ENCODE peak calls at places on chromosome 13, in ten cellular contexts. E, L, R, N, D, H, W, O, J and K are unnamed samples.

GRCh38 chr13:29993716-29994488 is 143.5 kb upstream of the UBL3 start:
- DNase-seq in O (peak; percentile 51), W (peak; percentile 7), J (no peak), E (no peak), R (peak; percentile 83), D (no peak), H (no peak), N (no peak), L (no peak), K (no peak)

GRCh38 chr13:113862191-113862765 is 1.6 kb downstream of the GAS6 start:
- DNase-seq in E (no peak), J (peak; percentile 43), H (no peak), R (no peak), O (no peak), N (no peak), W (no peak), L (no peak), D (no peak), K (no peak)

GRCh38 chr13:36571444-36571843 is 102.4 kb upstream of the SERTM1 start:
- DNase-seq in R (no peak), L (no peak), E (no peak), W (no peak), D (no peak), H (no peak), O (no peak), N (no peak), J (no peak), K (no peak)

GRCh38 chr13:112959206-112959605 is 9.8 kb upstream of the MCF2L start:
- DNase-seq in D (no peak), H (no peak), J (no peak), N (no peak), R (no peak), E (no peak), O (no peak), L (no peak), W (no peak), K (no peak)

GRCh38 chr13:52938065-52938464 is 89.6 kb upstream of the PCDH8 start:
- DNase-seq in O (no peak), J (no peak), D (no peak), H (no peak), N (no peak), W (no peak), R (no peak), L (no peak), E (no peak), K (no peak)

GRCh38 chr13:21849323-21849722 is 178.4 kb downstream of the FGF9 start:
- DNase-seq in R (peak; percentile 24), W (peak; percentile 55), L (no peak), N (peak; percentile 17), J (no peak), O (peak; percentile 37), D (no peak), E (no peak), H (no peak), K (peak; percentile 2)

GRCh38 chr13:39329182-39329639 is 273.8 kb downstream of the LHFPL6 start:
- DNase-seq in N (no peak), H (no peak), E (no peak), W (no peak), R (no peak), J (no peak), O (no peak), L (no peak), D (no peak), K (no peak)

GRCh38 chr13:51665456-51665855 is 81.2 kb downstream of the WDFY2 start:
- DNase-seq in L (no peak), D (no peak), W (no peak), J (no peak), O (no peak), N (no peak), E (no peak), R (no peak), H (no peak), K (no peak)

GRCh38 chr13:99119686-99120085 is 81.0 kb upstream of the UBAC2 start:
- DNase-seq in L (no peak), J (no peak), O (no peak), E (no peak), H (no peak), D (no peak), W (no peak), N (no peak), R (no peak), K (no peak)

GRCh38 chr13:62960723-62961122 is 1545.1 kb upstream of the PCDH20 start:
- DNase-seq in R (no peak), H (no peak), J (no peak), N (no peak), O (no peak), D (no peak), E (no peak), W (no peak), L (no peak), K (no peak)

GRCh38 chr13:113607477-113608245 is 23.1 kb downstream of the TFDP1 start:
- DNase-seq in N (no peak), L (no peak), O (no peak), J (no peak), E (no peak), W (no peak), H (no peak), R (no peak), D (peak; percentile 53), K (no peak)

GRCh38 chr13:99351772-99352171 is 44.6 kb upstream of the GPR183 start:
- DNase-seq in O (no peak), H (no peak), D (no peak), L (no peak), E (no peak), N (no peak), R (no peak), J (no peak), W (no peak), K (no peak)

DNA sequence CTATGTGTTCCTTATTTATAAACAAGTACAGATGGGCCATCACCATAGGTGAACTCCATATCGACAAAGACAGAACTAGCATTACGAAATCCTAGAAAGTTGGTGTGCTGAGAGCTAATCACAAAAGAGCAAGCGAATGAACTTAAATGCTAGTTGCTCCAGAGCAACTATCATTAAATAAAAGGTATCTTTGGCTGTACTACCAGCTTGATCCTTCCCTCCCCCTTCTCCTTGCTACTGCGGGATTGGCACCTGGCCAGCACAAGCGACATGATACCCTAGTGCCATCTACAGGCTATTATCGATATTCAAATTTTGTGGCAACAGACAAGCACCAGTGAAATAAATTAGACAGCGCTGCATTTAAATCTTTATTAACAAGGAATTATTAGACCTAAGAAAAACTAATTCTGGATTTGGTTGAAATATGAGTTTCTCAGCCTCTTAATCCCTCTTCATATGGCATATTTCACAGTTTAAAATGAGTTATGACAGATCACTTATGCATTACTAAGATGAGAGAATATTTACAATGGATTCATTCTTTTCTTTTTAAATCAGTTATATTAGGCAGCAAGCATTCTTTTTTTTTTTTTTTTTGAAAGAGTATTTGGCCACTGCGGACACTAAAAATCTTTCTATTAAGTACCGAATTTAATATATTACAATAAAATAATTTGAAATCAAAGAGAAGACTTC is 5.8 kb downstream of the PCDH9 start:
- DNase-seq in H (peak; percentile 71), L (peak; percentile 76), N (peak; percentile 76), W (peak; percentile 86), D (peak; percentile 48), R (peak; percentile 67), J (peak; percentile 57), E (peak; percentile 39), O (peak; percentile 62), K (no peak)
- H3K4me3 ChIP-seq in H (peak overlapping the region; percentile 54), L (peak overlapping the region; percentile 34), N (no peak overlapping the region), W (no peak overlapping the region), D (no peak overlapping the region), R (peak overlapping the region; percentile 6), J (no peak overlapping the region), E (no peak overlapping the region), O (no peak overlapping the region), K (no peak overlapping the region)

DNA sequence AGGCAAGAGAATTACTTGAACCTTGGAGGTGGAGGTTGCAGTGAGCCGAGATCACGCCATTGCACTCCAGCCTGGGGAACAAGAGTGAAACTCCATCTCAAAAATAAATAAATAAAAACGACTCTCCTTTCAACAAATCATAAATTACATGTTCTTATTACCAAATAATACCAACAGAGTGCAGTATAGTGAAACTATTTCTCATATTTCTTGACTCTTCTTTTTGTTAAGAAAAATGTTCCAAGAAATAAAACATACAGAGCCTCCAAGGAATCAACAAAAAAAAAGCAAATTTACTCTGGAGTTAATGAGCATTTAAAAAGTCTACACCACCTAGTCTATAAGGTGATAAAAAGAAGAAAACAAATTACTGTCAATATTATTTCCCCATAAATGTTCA is 188.8 kb downstream of the KLF12 start:
- DNase-seq in O (no peak), R (no peak), D (no peak), N (no peak), L (no peak), J (no peak), H (no peak), W (no peak), E (no peak), K (no peak)
- TF ChIP-seq CTCF in O (no peak), R (no peak), D (no peak), N (no peak), L (peak; percentile 25), J (no peak), H (peak; percentile 14), W (no peak), E (no peak), K (no peak)

GRCh38 chr13:48493851-48494250 is 39.0 kb downstream of the RCBTB2 start:
- DNase-seq in J (no peak), O (peak; percentile 16), E (no peak), D (no peak), W (no peak), L (no peak), N (no peak), H (no peak), R (peak; percentile 74), K (no peak)
- H3K4me3 ChIP-seq in J (no peak overlapping the region), O (no peak overlapping the region), E (no peak overlapping the region), D (no peak overlapping the region), W (no peak overlapping the region), L (no peak overlapping the region), N (no peak overlapping the region), H (no peak overlapping the region), R (no peak overlapping the region), K (no peak overlapping the region)

GRCh38 chr13:45474584-45475454 is 10.1 kb downstream of the COG3 start:
- DNase-seq in O (no peak), N (no peak), R (no peak), W (no peak), L (no peak), D (no peak), J (no peak), E (no peak), H (no peak), K (no peak)

GRCh38 chr13:45472171-45472705 is 7.5 kb downstream of the COG3 start:
- DNase-seq in D (no peak), N (no peak), W (no peak), R (no peak), O (peak; percentile 8), J (no peak), L (no peak), E (no peak), H (no peak), K (no peak)

GRCh38 chr13:45468676-45469075 is 3.9 kb downstream of the COG3 start:
- DNase-seq in J (peak; percentile 36), H (no peak), D (no peak), O (no peak), R (no peak), N (no peak), W (no peak), L (no peak), E (no peak), K (no peak)

DNA sequence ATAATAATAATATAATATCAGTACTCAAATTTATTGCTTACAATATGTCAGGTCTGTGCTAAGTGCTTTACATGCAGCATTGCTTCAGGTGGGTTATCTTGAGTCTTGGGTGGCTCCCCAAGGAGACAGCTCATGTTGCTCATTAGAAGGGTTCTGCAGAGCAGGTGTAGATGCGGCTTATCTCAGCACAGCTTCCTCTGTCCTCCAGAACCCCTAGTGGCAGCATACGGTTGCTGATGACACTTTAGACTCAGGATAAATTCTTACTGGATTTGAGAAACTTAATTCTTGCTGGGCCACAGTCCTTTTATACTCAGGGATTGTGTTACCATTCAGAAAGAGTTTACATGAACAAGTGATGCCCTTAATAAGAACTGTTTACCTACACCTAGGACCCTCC is 8.9 kb downstream of the COG3 start:
- DNase-seq in H (no peak), L (no peak), J (no peak), O (no peak), N (peak; percentile 14), R (no peak), E (no peak), W (peak; percentile 6), D (no peak), K (no peak)
- TF ChIP-seq CTCF in H (peak; percentile 12), L (no peak), J (peak; percentile 35), O (peak; percentile 16), N (peak; percentile 36), R (no peak), E (no peak), W (no peak), D (no peak), K (peak; percentile 47)